ENCODE peak calls at places on chromosomes 13 and 19, in eight cellular contexts. G is NCI-H1105; D is AG04449; E is activated naive CD4-positive, alpha-beta T cell; Y is CD8-positive, alpha-beta T cell; S is C1 segment of cervical spinal cord; P is tibial nerve; O is erythroblast. U is an unnamed sample.

GRCh38 chr19:58001895-58002369 is 688 bp downstream of the ZNF606 start:
- DNase-seq in G (no peak), D (no peak), E (no peak), Y (no peak), S (no peak), P (no peak), O (peak; percentile 73), U (no peak)

GRCh38 chr13:63050287-63050686 is 1634.6 kb upstream of the PCDH20 start:
- DNase-seq in G (no peak), D (no peak), E (no peak), Y (no peak), S (no peak), P (no peak), O (no peak), U (no peak)

GRCh38 chr19:24054044-24054935 is 32.7 kb upstream of the ZNF254 start:
- DNase-seq in G (no peak), D (peak; percentile 57), E (no peak), Y (no peak), S (no peak), P (no peak), O (no peak), U (no peak)

GRCh38 chr19:37221136-37221535 is 3.1 kb downstream of the ZNF383 start:
- DNase-seq in G (no peak), D (no peak), E (no peak), Y (no peak), S (no peak), P (no peak), O (no peak), U (no peak)

GRCh38 chr19:18456974-18457373 is 19.0 kb upstream of the ISYNA1 start:
- DNase-seq in G (no peak), D (no peak), E (no peak), Y (no peak), S (peak; percentile 22), P (peak; percentile 65), O (no peak), U (no peak)

GRCh38 chr13:38582133-38582532 is 104.7 kb upstream of the FREM2 start:
- DNase-seq in G (peak; percentile 30), D (no peak), E (no peak), Y (no peak), S (no peak), P (peak; percentile 56), O (peak; percentile 48), U (no peak)

GRCh38 chr13:101757446-101758039 is 305.1 kb downstream of the ITGBL1 start:
- DNase-seq in G (peak; percentile 28), D (no peak), E (no peak), Y (no peak), S (no peak), P (no peak), O (peak; percentile 57), U (no peak)

GRCh38 chr19:55454787-55455243 is 6.6 kb downstream of the ISOC2 start:
- DNase-seq in G (no peak), D (no peak), E (no peak), Y (peak; percentile 65), S (peak; percentile 53), P (no peak), O (peak; percentile 83), U (no peak)

GRCh38 chr13:59641758-59642157 is 522.0 kb downstream of the DIAPH3 start:
- DNase-seq in G (no peak), D (peak; percentile 26), E (no peak), Y (no peak), S (no peak), P (no peak), O (no peak), U (no peak)

GRCh38 chr19:50422397-50423278 is 3.9 kb downstream of the SPIB start:
- DNase-seq in G (no peak), D (no peak), E (no peak), Y (no peak), S (no peak), P (no peak), O (no peak), U (no peak)